ENCODE peak calls at places on chromosomes 1 and 21, in four cellular contexts. One of them, this sample, is unnamed.
A peak's percentile ranks its signal among the peaks of the same experiment; 100 is the strongest.

GRCh38 chr1:170731566-170732261 is 67.8 kb downstream of the PRRX1 start:
- DNase-seq in left lung: no peak
- DNase-seq in transverse colon: no peak
- DNase-seq in left ventricle myocardium inferior: no peak
- DNase-seq in this sample: no peak

GRCh38 chr21:18517905-18518566 is 114.5 kb upstream of the TMPRSS15 start:
- DNase-seq in left lung: no peak
- DNase-seq in transverse colon: no peak
- DNase-seq in left ventricle myocardium inferior: no peak
- DNase-seq in this sample: no peak

GRCh38 chr21:43890042-43890441 is 25.0 kb downstream of the AGPAT3 start:
- DNase-seq in left lung: no peak
- DNase-seq in transverse colon: no peak
- DNase-seq in left ventricle myocardium inferior: no peak
- DNase-seq in this sample: no peak

GRCh38 chr1:151515265-151515664 is 4.1 kb downstream of the CGN start:
- DNase-seq in left lung: no peak
- DNase-seq in transverse colon: no peak
- DNase-seq in left ventricle myocardium inferior: no peak
- DNase-seq in this sample: no peak

GRCh38 chr1:156684227-156684782 is 7.1 kb upstream of the NES start:
- DNase-seq in left lung: no peak
- DNase-seq in transverse colon: no peak
- DNase-seq in left ventricle myocardium inferior: no peak
- DNase-seq in this sample: no peak

GRCh38 chr1:162236622-162237021 is 140.0 kb downstream of the SPATA46 start:
- DNase-seq in left lung: no peak
- DNase-seq in transverse colon: no peak
- DNase-seq in left ventricle myocardium inferior: no peak
- DNase-seq in this sample: no peak

GRCh38 chr21:30340714-30341573 is 3.5 kb upstream of the KRTAP27-1 start:
- DNase-seq in left lung: no peak
- DNase-seq in transverse colon: peak; percentile 41
- DNase-seq in left ventricle myocardium inferior: no peak
- DNase-seq in this sample: peak; percentile 33

GRCh38 chr1:27544818-27545612 is 55.0 kb upstream of the WASF2 start:
- DNase-seq in left lung: no peak
- DNase-seq in transverse colon: peak; percentile 51
- DNase-seq in left ventricle myocardium inferior: peak; percentile 83
- DNase-seq in this sample: peak; percentile 86

GRCh38 chr1:218536311-218536710 is 191.2 kb downstream of the TGFB2 start:
- DNase-seq in left lung: no peak
- DNase-seq in transverse colon: no peak
- DNase-seq in left ventricle myocardium inferior: no peak
- DNase-seq in this sample: no peak

GRCh38 chr1:25031966-25032667 is 102.0 kb upstream of the RUNX3 start:
- DNase-seq in left lung: peak; percentile 72
- DNase-seq in transverse colon: peak; percentile 62
- DNase-seq in left ventricle myocardium inferior: peak; percentile 42
- DNase-seq in this sample: no peak

GRCh38 chr1:169925505-169926482 is 32.1 kb upstream of the SCYL3 start:
- DNase-seq in left lung: no peak
- DNase-seq in transverse colon: no peak
- DNase-seq in left ventricle myocardium inferior: no peak
- DNase-seq in this sample: no peak

GRCh38 chr21:43717967-43718871 is 710 bp upstream of the PDXK start:
- DNase-seq in left lung: no peak
- DNase-seq in transverse colon: no peak
- DNase-seq in left ventricle myocardium inferior: no peak
- DNase-seq in this sample: no peak

GRCh38 chr1:233254039-233254362 is 41.5 kb downstream of the PCNX2 start:
- DNase-seq in left lung: no peak
- DNase-seq in transverse colon: no peak
- DNase-seq in left ventricle myocardium inferior: no peak
- DNase-seq in this sample: no peak

GRCh38 chr21:17402885-17403477 is 109.9 kb upstream of the CXADR start:
- DNase-seq in left lung: no peak
- DNase-seq in transverse colon: no peak
- DNase-seq in left ventricle myocardium inferior: no peak
- DNase-seq in this sample: no peak

GRCh38 chr1:21397813-21398188 is 42.1 kb upstream of the NBPF3 start:
- DNase-seq in left lung: no peak
- DNase-seq in transverse colon: peak; percentile 13
- DNase-seq in left ventricle myocardium inferior: no peak
- DNase-seq in this sample: no peak

GRCh38 chr1:110152133-110152785 is 2.0 kb downstream of the SLC6A17 start:
- DNase-seq in left lung: no peak
- DNase-seq in transverse colon: no peak
- DNase-seq in left ventricle myocardium inferior: no peak
- DNase-seq in this sample: no peak

GRCh38 chr1:51578383-51579109 is 38.3 kb upstream of the OSBPL9 start:
- DNase-seq in left lung: no peak
- DNase-seq in transverse colon: no peak
- DNase-seq in left ventricle myocardium inferior: no peak
- DNase-seq in this sample: no peak

GRCh38 chr1:233144434-233144833 is 151.1 kb downstream of the PCNX2 start:
- DNase-seq in left lung: no peak
- DNase-seq in transverse colon: no peak
- DNase-seq in left ventricle myocardium inferior: no peak
- DNase-seq in this sample: no peak

GRCh38 chr1:39576016-39576657 is 453 bp downstream of the PABPC4 start:
- DNase-seq in left lung: no peak
- DNase-seq in transverse colon: peak; percentile 38
- DNase-seq in left ventricle myocardium inferior: peak; percentile 22
- DNase-seq in this sample: no peak

GRCh38 chr1:51906306-51907078 is 28.0 kb upstream of the NRDC start:
- DNase-seq in left lung: no peak
- DNase-seq in transverse colon: no peak
- DNase-seq in left ventricle myocardium inferior: no peak
- DNase-seq in this sample: no peak

GRCh38 chr1:17250601-17251000 is 1.7 kb downstream of the PADI3 start:
- DNase-seq in left lung: no peak
- DNase-seq in transverse colon: peak; percentile 93
- DNase-seq in left ventricle myocardium inferior: no peak
- DNase-seq in this sample: no peak

GRCh38 chr1:71532343-71532742 is 451.5 kb upstream of the ZRANB2 start:
- DNase-seq in left lung: no peak
- DNase-seq in transverse colon: no peak
- DNase-seq in left ventricle myocardium inferior: no peak
- DNase-seq in this sample: no peak

GRCh38 chr1:45306319-45306718 is 20.4 kb upstream of the HPDL start:
- DNase-seq in left lung: no peak
- DNase-seq in transverse colon: no peak
- DNase-seq in left ventricle myocardium inferior: no peak
- DNase-seq in this sample: no peak

GRCh38 chr1:29630756-29631155 is 394.4 kb downstream of the PTPRU start:
- DNase-seq in left lung: no peak
- DNase-seq in transverse colon: no peak
- DNase-seq in left ventricle myocardium inferior: no peak
- DNase-seq in this sample: no peak

GRCh38 chr1:113758631-113759340 is 500 bp downstream of the PHTF1 start:
- DNase-seq in left lung: peak; percentile 76
- DNase-seq in transverse colon: peak; percentile 72
- DNase-seq in left ventricle myocardium inferior: peak; percentile 70
- DNase-seq in this sample: peak; percentile 80

GRCh38 chr21:38993561-38993960 is 187.8 kb downstream of the ETS2 start:
- DNase-seq in left lung: no peak
- DNase-seq in transverse colon: peak; percentile 45
- DNase-seq in left ventricle myocardium inferior: no peak
- DNase-seq in this sample: peak; percentile 80

GRCh38 chr21:45986316-45987051 is 4.9 kb downstream of the COL6A1 start:
- DNase-seq in left lung: peak; percentile 26
- DNase-seq in transverse colon: peak; percentile 7
- DNase-seq in left ventricle myocardium inferior: peak; percentile 14
- DNase-seq in this sample: peak; percentile 66

GRCh38 chr21:42062543-42063022 is 8.5 kb upstream of the UMODL1 start:
- DNase-seq in left lung: peak; percentile 62
- DNase-seq in transverse colon: peak; percentile 76
- DNase-seq in left ventricle myocardium inferior: no peak
- DNase-seq in this sample: peak; percentile 59

GRCh38 chr1:41492341-41492848 is 7.9 kb upstream of the EDN2 start:
- DNase-seq in left lung: no peak
- DNase-seq in transverse colon: peak; percentile 60
- DNase-seq in left ventricle myocardium inferior: peak; percentile 12
- DNase-seq in this sample: no peak

DNA sequence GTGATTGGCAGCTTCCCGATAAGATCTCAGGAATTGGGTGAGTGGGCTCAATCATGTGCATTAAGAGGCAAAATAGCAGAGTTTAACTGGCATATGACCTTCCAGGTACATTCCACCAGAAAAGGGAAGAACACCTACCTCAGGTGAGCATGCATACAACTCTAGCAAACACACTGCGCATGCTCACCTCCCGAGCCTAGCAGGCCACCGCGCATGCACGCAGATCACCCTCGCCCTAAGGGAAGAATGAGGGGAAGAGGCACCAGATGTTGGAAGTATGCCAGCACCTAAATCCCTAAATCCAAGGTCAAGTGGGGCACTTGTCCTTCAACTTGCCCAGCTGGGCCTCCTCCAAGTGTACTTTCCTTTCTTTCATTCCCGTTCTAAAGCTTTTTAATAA is 23.6 kb upstream of the CBR3 start:
- DNase-seq in left lung: peak; percentile 42
- DNase-seq in transverse colon: no peak
- DNase-seq in left ventricle myocardium inferior: no peak
- DNase-seq in this sample: no peak
- TF ChIP-seq CTCF in left lung: no peak
- TF ChIP-seq CTCF in transverse colon: no peak
- TF ChIP-seq CTCF in left ventricle myocardium inferior: no peak
- TF ChIP-seq CTCF in this sample: no peak

GRCh38 chr1:99230695-99231094 is 33.6 kb upstream of the PLPPR4 start:
- DNase-seq in left lung: no peak
- DNase-seq in transverse colon: no peak
- DNase-seq in left ventricle myocardium inferior: no peak
- DNase-seq in this sample: no peak

GRCh38 chr1:99228153-99228552 is 36.1 kb upstream of the PLPPR4 start:
- DNase-seq in left lung: no peak
- DNase-seq in transverse colon: no peak
- DNase-seq in left ventricle myocardium inferior: no peak
- DNase-seq in this sample: no peak

DNA sequence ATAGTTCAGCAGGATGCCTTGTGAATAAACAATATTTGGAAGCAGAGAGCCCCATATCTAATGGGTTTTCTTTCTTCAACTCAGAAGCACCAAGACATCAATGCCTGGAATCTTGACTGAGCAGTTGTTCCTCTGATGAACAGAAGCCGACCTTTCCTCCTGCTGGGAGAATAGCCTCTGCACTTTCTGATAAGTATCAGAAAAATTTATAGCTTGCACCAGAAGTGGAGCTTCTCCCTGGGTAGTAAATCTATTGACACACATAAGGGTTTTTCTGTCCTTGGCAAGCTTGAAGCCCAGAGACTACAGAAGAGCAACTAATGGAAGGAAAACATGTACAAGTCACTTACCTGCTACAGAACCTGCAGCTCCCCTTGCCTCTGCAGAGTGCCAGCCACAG is 36.8 kb upstream of the PLPPR4 start:
- DNase-seq in left lung: no peak
- DNase-seq in transverse colon: no peak
- DNase-seq in left ventricle myocardium inferior: no peak
- DNase-seq in this sample: no peak
- H3K27ac ChIP-seq in left lung: no peak overlapping the region
- H3K27ac ChIP-seq in transverse colon: no peak overlapping the region
- H3K27ac ChIP-seq in left ventricle myocardium inferior: no peak overlapping the region
- H3K27ac ChIP-seq in this sample: no peak overlapping the region

GRCh38 chr1:240970253-240970652 is 358.3 kb upstream of the GREM2 start:
- DNase-seq in left lung: no peak
- DNase-seq in transverse colon: no peak
- DNase-seq in left ventricle myocardium inferior: no peak
- DNase-seq in this sample: no peak

GRCh38 chr1:240962086-240962485 is 350.1 kb upstream of the GREM2 start:
- DNase-seq in left lung: no peak
- DNase-seq in transverse colon: no peak
- DNase-seq in left ventricle myocardium inferior: no peak
- DNase-seq in this sample: no peak

GRCh38 chr1:240965581-240966091 is 353.7 kb upstream of the GREM2 start:
- DNase-seq in left lung: no peak
- DNase-seq in transverse colon: no peak
- DNase-seq in left ventricle myocardium inferior: no peak
- DNase-seq in this sample: no peak

GRCh38 chr1:240968864-240969263 is 356.9 kb upstream of the GREM2 start:
- DNase-seq in left lung: no peak
- DNase-seq in transverse colon: no peak
- DNase-seq in left ventricle myocardium inferior: no peak
- DNase-seq in this sample: no peak

DNA sequence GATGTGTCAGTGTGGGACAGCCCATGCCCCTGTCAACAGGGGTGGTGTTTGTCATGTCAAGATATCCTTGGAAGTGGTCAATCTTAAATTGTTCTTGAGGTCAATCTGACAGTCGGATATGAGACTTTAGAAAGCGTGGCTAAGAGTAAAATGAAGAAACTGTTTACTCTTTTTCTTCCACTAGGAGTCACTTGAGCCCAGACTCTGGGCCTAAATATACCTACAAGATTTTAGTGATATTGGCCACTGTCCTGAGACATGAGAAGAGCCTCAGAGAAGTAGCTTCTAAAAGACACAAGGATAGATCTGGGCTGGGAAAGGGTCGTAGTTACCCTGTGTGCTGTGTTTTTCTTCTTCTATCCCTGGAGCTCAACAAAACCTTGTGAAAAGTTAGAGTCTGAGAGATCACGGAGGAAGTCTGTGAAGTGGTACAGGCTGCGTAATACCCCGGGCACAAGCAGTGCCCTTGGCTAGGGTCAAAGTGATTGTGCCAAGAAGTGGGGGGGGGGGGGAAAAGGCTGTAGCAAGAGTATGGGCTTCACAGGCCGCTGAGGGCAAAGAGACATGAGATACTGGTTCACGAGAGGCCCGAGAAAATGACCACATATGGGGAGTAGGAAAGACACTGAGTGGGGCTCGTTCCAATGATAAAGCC is 355.2 kb upstream of the GREM2 start:
- DNase-seq in left lung: no peak
- DNase-seq in transverse colon: no peak
- DNase-seq in left ventricle myocardium inferior: no peak
- DNase-seq in this sample: no peak
- TF ChIP-seq CTCF in left lung: no peak
- TF ChIP-seq CTCF in transverse colon: peak; percentile 31
- TF ChIP-seq CTCF in left ventricle myocardium inferior: no peak
- TF ChIP-seq CTCF in this sample: no peak

DNA sequence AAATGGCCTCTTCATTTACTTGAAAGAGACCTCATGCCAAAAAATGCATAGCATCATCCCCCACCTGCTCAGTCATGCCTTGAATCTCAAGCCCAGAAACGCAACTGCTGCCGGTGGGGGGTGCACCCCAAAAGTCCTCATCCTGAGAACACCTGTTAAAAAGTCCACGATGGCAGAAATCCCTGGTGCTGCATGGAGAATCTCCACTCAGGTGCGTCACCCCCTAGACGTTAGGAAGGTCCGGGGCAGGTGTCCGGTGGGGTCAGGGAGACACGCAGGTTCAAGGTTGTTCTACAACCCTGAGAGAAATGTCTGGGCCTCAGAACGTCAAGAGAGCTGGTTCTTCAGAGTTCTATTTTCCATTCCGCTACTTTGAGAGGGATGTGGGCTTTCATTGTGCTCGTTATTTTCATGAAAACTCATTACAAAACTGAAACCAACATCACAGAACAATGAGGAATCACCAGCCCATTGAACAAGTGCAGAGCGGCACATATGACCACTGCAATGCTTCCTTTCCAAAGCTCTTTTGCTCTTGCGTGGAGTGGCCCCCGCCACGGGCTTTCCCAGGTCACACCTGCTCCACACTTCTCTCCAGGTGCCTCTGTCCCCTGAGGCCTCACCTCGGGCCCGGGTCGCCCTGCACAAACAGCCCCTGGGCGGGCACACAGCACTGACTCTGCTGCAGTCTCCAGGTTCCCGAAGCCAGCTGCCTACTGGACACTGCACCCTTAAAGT is 201.9 kb downstream of the TOMM20 start:
- DNase-seq in left lung: no peak
- DNase-seq in transverse colon: no peak
- DNase-seq in left ventricle myocardium inferior: no peak
- DNase-seq in this sample: no peak
- H3K27ac ChIP-seq in left lung: peak overlapping the region; percentile 66
- H3K27ac ChIP-seq in transverse colon: peak overlapping the region; percentile 70
- H3K27ac ChIP-seq in left ventricle myocardium inferior: peak overlapping the region; percentile 69
- H3K27ac ChIP-seq in this sample: peak overlapping the region; percentile 70